ENCODE peak calls at places on chromosomes 2 and 18, in nine cellular contexts. One of them, this sample, is unnamed.

GRCh38 chr2:228681426-228681825 is 499.9 kb upstream of the SPHKAP start:
- DNase-seq in GM20000: no peak
- DNase-seq in M059J: peak; percentile 63
- DNase-seq in COR-L47: no peak
- DNase-seq in epithelial cell of prostate: no peak
- DNase-seq in NCI-H1105 treated with DMSO at 0.1 percent for 48 hours: peak; percentile 10
- DNase-seq in neural crest cell: no peak
- DNase-seq in mesenteric fat pad: no peak
- DNase-seq in A172: peak; percentile 67
- DNase-seq in this sample: no peak

GRCh38 chr18:8011906-8012305 is 444.8 kb downstream of the PTPRM start:
- DNase-seq in GM20000: no peak
- DNase-seq in M059J: no peak
- DNase-seq in COR-L47: peak; percentile 19
- DNase-seq in epithelial cell of prostate: no peak
- DNase-seq in NCI-H1105 treated with DMSO at 0.1 percent for 48 hours: no peak
- DNase-seq in neural crest cell: no peak
- DNase-seq in mesenteric fat pad: no peak
- DNase-seq in A172: no peak
- DNase-seq in this sample: no peak

GRCh38 chr2:119820275-119820674 is 60.6 kb downstream of the PTPN4 start:
- DNase-seq in GM20000: no peak
- DNase-seq in M059J: peak; percentile 84
- DNase-seq in COR-L47: peak; percentile 76
- DNase-seq in epithelial cell of prostate: no peak
- DNase-seq in NCI-H1105 treated with DMSO at 0.1 percent for 48 hours: peak; percentile 17
- DNase-seq in neural crest cell: no peak
- DNase-seq in mesenteric fat pad: no peak
- DNase-seq in A172: peak; percentile 94
- DNase-seq in this sample: no peak

GRCh38 chr2:130336877-130337734 is 5.6 kb upstream of the IMP4 start:
- DNase-seq in GM20000: peak; percentile 86
- DNase-seq in M059J: no peak
- DNase-seq in COR-L47: peak; percentile 70
- DNase-seq in epithelial cell of prostate: no peak
- DNase-seq in NCI-H1105 treated with DMSO at 0.1 percent for 48 hours: peak; percentile 89
- DNase-seq in neural crest cell: peak; percentile 88
- DNase-seq in mesenteric fat pad: peak; percentile 94
- DNase-seq in A172: peak; percentile 92
- DNase-seq in this sample: no peak

GRCh38 chr2:64212801-64213321 is 68.6 kb upstream of the PELI1 start:
- DNase-seq in GM20000: no peak
- DNase-seq in M059J: peak; percentile 75
- DNase-seq in COR-L47: no peak
- DNase-seq in epithelial cell of prostate: no peak
- DNase-seq in NCI-H1105 treated with DMSO at 0.1 percent for 48 hours: no peak
- DNase-seq in neural crest cell: no peak
- DNase-seq in mesenteric fat pad: no peak
- DNase-seq in A172: peak; percentile 52
- DNase-seq in this sample: no peak

GRCh38 chr2:188976545-188977268 is 2.5 kb downstream of the COL3A1 start:
- DNase-seq in GM20000: no peak
- DNase-seq in M059J: peak; percentile 25
- DNase-seq in COR-L47: no peak
- DNase-seq in epithelial cell of prostate: peak; percentile 3
- DNase-seq in NCI-H1105 treated with DMSO at 0.1 percent for 48 hours: no peak
- DNase-seq in neural crest cell: no peak
- DNase-seq in mesenteric fat pad: no peak
- DNase-seq in A172: peak; percentile 67
- DNase-seq in this sample: no peak

GRCh38 chr2:120912101-120912985 is 176.7 kb downstream of the GLI2 start:
- DNase-seq in GM20000: no peak
- DNase-seq in M059J: no peak
- DNase-seq in COR-L47: no peak
- DNase-seq in epithelial cell of prostate: no peak
- DNase-seq in NCI-H1105 treated with DMSO at 0.1 percent for 48 hours: no peak
- DNase-seq in neural crest cell: no peak
- DNase-seq in mesenteric fat pad: no peak
- DNase-seq in A172: peak; percentile 83
- DNase-seq in this sample: no peak

GRCh38 chr2:204850576-204850975 is 305.3 kb downstream of the PARD3B start:
- DNase-seq in GM20000: no peak
- DNase-seq in M059J: no peak
- DNase-seq in COR-L47: no peak
- DNase-seq in epithelial cell of prostate: no peak
- DNase-seq in NCI-H1105 treated with DMSO at 0.1 percent for 48 hours: no peak
- DNase-seq in neural crest cell: no peak
- DNase-seq in mesenteric fat pad: no peak
- DNase-seq in A172: no peak
- DNase-seq in this sample: no peak

GRCh38 chr2:71048096-71048495 is 20.4 kb upstream of the NAGK start:
- DNase-seq in GM20000: no peak
- DNase-seq in M059J: no peak
- DNase-seq in COR-L47: no peak
- DNase-seq in epithelial cell of prostate: no peak
- DNase-seq in NCI-H1105 treated with DMSO at 0.1 percent for 48 hours: no peak
- DNase-seq in neural crest cell: no peak
- DNase-seq in mesenteric fat pad: no peak
- DNase-seq in A172: no peak
- DNase-seq in this sample: no peak

GRCh38 chr2:72953976-72954375 is 36.7 kb downstream of the EMX1 start:
- DNase-seq in GM20000: peak; percentile 28
- DNase-seq in M059J: no peak
- DNase-seq in COR-L47: no peak
- DNase-seq in epithelial cell of prostate: no peak
- DNase-seq in NCI-H1105 treated with DMSO at 0.1 percent for 48 hours: no peak
- DNase-seq in neural crest cell: no peak
- DNase-seq in mesenteric fat pad: no peak
- DNase-seq in A172: no peak
- DNase-seq in this sample: no peak

GRCh38 chr2:55961318-55961911 is 37.8 kb upstream of the EFEMP1 start:
- DNase-seq in GM20000: peak; percentile 39
- DNase-seq in M059J: peak; percentile 62
- DNase-seq in COR-L47: peak; percentile 16
- DNase-seq in epithelial cell of prostate: peak; percentile 14
- DNase-seq in NCI-H1105 treated with DMSO at 0.1 percent for 48 hours: peak; percentile 45
- DNase-seq in neural crest cell: no peak
- DNase-seq in mesenteric fat pad: no peak
- DNase-seq in A172: peak; percentile 70
- DNase-seq in this sample: no peak

This sample was measured in esophagus squamous epithelium.